ENCODE peak calls at places on chromosomes 4 and X, in ten cellular contexts. V is heart left ventricle; M is Right ventricle myocardium superior; R is ascending aorta; G is ecto neural progenitor cell; P is amniotic stem cell; F is stimulated activated CD8-positive, alpha-beta memory T cell treated with anti-CD3 and anti-CD28 coated beads, Interleukin-4, amount 100 ng/mL, for 4 hours; Y is cardiac fibroblast; L is activated CD8-positive, alpha-beta T cell treated with anti-CD3 and anti-CD28 coated beads, Interleukin-2, amount 10 ng/mL, durations not matched to agents 7 days and 5 days; I is T-helper 2 cell. K is an unnamed sample.

GRCh38 chrX:48800574-48801280 is 1.1 kb upstream of the HDAC6 start:
- DNase-seq in V (no peak), M (no peak), R (no peak), G (no peak), P (no peak), F (no peak), Y (no peak), L (no peak), I (no peak), K (no peak)

GRCh38 chrX:108020631-108021030 is 24.2 kb upstream of the VSIG1 start:
- DNase-seq in V (no peak), M (no peak), R (no peak), G (no peak), P (no peak), F (no peak), Y (peak), L (peak), I (no peak), K (peak)

GRCh38 chr4:145731026-145731425 is 51.1 kb downstream of the C4orf51 start:
- DNase-seq in V (no peak), M (no peak), R (no peak), G (no peak), P (no peak), F (no peak), Y (peak), L (no peak), I (no peak), K (peak)

GRCh38 chrX:54066841-54067240 is 22.6 kb upstream of the PHF8 start:
- DNase-seq in V (no peak), M (no peak), R (no peak), G (no peak), P (no peak), F (no peak), Y (no peak), L (no peak), I (no peak), K (peak)

GRCh38 chrX:128975716-128976115 is 547.6 kb downstream of the SMARCA1 start:
- DNase-seq in V (no peak), M (no peak), R (no peak), G (peak), P (no peak), F (no peak), Y (peak), L (peak), I (no peak), K (no peak)

GRCh38 chr4:102623622-102624021 is 122.5 kb downstream of the NFKB1 start:
- DNase-seq in V (no peak), M (no peak), R (no peak), G (no peak), P (no peak), F (no peak), Y (peak), L (no peak), I (no peak), K (peak)

GRCh38 chrX:119728487-119728886 is 29.9 kb upstream of the SOWAHD start:
- DNase-seq in V (no peak), M (no peak), R (no peak), G (no peak), P (no peak), F (no peak), Y (no peak), L (no peak), I (no peak), K (no peak)

GRCh38 chrX:16992902-16993301 is 46.4 kb downstream of the REPS2 start:
- DNase-seq in V (no peak), M (no peak), R (no peak), G (no peak), P (no peak), F (no peak), Y (no peak), L (no peak), I (no peak), K (no peak)

GRCh38 chr4:25843340-25844097 is 19.3 kb downstream of the SEL1L3 start:
- DNase-seq in V (peak), M (peak), R (peak), G (no peak), P (no peak), F (no peak), Y (no peak), L (peak), I (no peak), K (peak)

GRCh38 chr4:57098945-57099344 is 11.2 kb downstream of the IGFBP7 start:
- DNase-seq in V (no peak), M (no peak), R (no peak), G (no peak), P (no peak), F (no peak), Y (peak), L (no peak), I (no peak), K (peak)

GRCh38 chr4:175453456-175453855 is 358.6 kb downstream of the GPM6A start:
- DNase-seq in V (no peak), M (no peak), R (no peak), G (no peak), P (no peak), F (no peak), Y (peak), L (no peak), I (no peak), K (no peak)

GRCh38 chrX:153598541-153599191 is at the start of gene CCNQ:
- DNase-seq in V (no peak), M (no peak), R (no peak), G (peak), P (no peak), F (no peak), Y (peak), L (peak), I (no peak), K (peak)

GRCh38 chr4:175999944-176000343 is 65.7 kb upstream of the WDR17 start:
- DNase-seq in V (no peak), M (no peak), R (no peak), G (no peak), P (no peak), F (no peak), Y (no peak), L (no peak), I (no peak), K (no peak)

GRCh38 chr4:153249199-153250154 is 45.2 kb downstream of the TRIM2 start:
- DNase-seq in V (peak), M (peak), R (peak), G (peak), P (peak), F (peak), Y (peak), L (peak), I (peak), K (peak)

GRCh38 chrX:129510331-129510730 is 13.0 kb downstream of the SMARCA1 start:
- DNase-seq in V (no peak), M (no peak), R (no peak), G (no peak), P (no peak), F (no peak), Y (no peak), L (no peak), I (no peak), K (no peak)

GRCh38 chrX:20228245-20228644 is 38.5 kb downstream of the RPS6KA3 start:
- DNase-seq in V (no peak), M (no peak), R (no peak), G (no peak), P (no peak), F (no peak), Y (no peak), L (no peak), I (no peak), K (no peak)

GRCh38 chr4:85787133-85787532 is 312.2 kb downstream of the ARHGAP24 start:
- DNase-seq in V (no peak), M (no peak), R (no peak), G (no peak), P (no peak), F (no peak), Y (peak), L (no peak), I (no peak), K (peak)

GRCh38 chr4:24881508-24882071 is 31.3 kb downstream of the CCDC149 start:
- DNase-seq in V (no peak), M (no peak), R (no peak), G (no peak), P (no peak), F (no peak), Y (no peak), L (no peak), I (no peak), K (no peak)

GRCh38 chr4:4575284-4576211 is 33.7 kb upstream of the STX18 start:
- DNase-seq in V (peak), M (peak), R (peak), G (peak), P (no peak), F (peak), Y (peak), L (peak), I (peak), K (peak)

GRCh38 chr4:156638925-156639605 is 332.5 kb downstream of the PDGFC start:
- DNase-seq in V (no peak), M (no peak), R (no peak), G (no peak), P (no peak), F (no peak), Y (peak), L (no peak), I (no peak), K (peak)

GRCh38 chrX:19576742-19577141 is 61.4 kb upstream of the MAP3K15 start:
- DNase-seq in V (no peak), M (no peak), R (no peak), G (no peak), P (no peak), F (no peak), Y (no peak), L (no peak), I (no peak), K (peak)

GRCh38 chr4:139783761-139784484 is 118.3 kb downstream of the MGST2 start:
- DNase-seq in V (no peak), M (no peak), R (no peak), G (peak), P (no peak), F (no peak), Y (no peak), L (no peak), I (no peak), K (no peak)

GRCh38 chr4:10655968-10656367 is 28.6 kb downstream of the CLNK start:
- DNase-seq in V (no peak), M (no peak), R (no peak), G (no peak), P (peak), F (no peak), Y (peak), L (no peak), I (no peak), K (peak)

GRCh38 chr4:79232555-79232954 is 93.3 kb downstream of the NAA11 start:
- DNase-seq in V (no peak), M (no peak), R (no peak), G (no peak), P (no peak), F (no peak), Y (peak), L (no peak), I (no peak), K (no peak)

GRCh38 chr4:2867758-2868491 is 24.3 kb downstream of the ADD1 start:
- DNase-seq in V (peak), M (peak), R (no peak), G (no peak), P (no peak), F (no peak), Y (peak), L (no peak), I (no peak), K (peak)

GRCh38 chr4:106601519-106601918 is 232.9 kb upstream of the GIMD1 start:
- DNase-seq in V (no peak), M (no peak), R (no peak), G (no peak), P (no peak), F (no peak), Y (no peak), L (no peak), I (no peak), K (peak)

GRCh38 chr4:137572647-137573046 is 40.4 kb upstream of the PCDH18 start:
- DNase-seq in V (no peak), M (no peak), R (no peak), G (no peak), P (no peak), F (no peak), Y (no peak), L (no peak), I (no peak), K (no peak)

GRCh38 chr4:40446785-40447184 is 111.7 kb downstream of the CHRNA9 start:
- DNase-seq in V (no peak), M (no peak), R (no peak), G (no peak), P (no peak), F (no peak), Y (no peak), L (no peak), I (no peak), K (no peak)

GRCh38 chr4:95979961-95980876 is 140.3 kb downstream of the PDHA2 start:
- DNase-seq in V (peak), M (peak), R (no peak), G (no peak), P (no peak), F (no peak), Y (no peak), L (no peak), I (no peak), K (no peak)

GRCh38 chrX:12443534-12444098 is 305.3 kb downstream of the FRMPD4 start:
- DNase-seq in V (no peak), M (no peak), R (no peak), G (no peak), P (no peak), F (no peak), Y (no peak), L (no peak), I (no peak), K (no peak)

GRCh38 chr4:40548256-40548655 is 81.4 kb downstream of the RBM47 start:
- DNase-seq in V (no peak), M (no peak), R (no peak), G (no peak), P (no peak), F (no peak), Y (no peak), L (no peak), I (no peak), K (no peak)

GRCh38 chr4:633406-633805 is 8.0 kb downstream of the PDE6B start:
- DNase-seq in V (no peak), M (peak), R (no peak), G (no peak), P (no peak), F (no peak), Y (no peak), L (no peak), I (no peak), K (no peak)

GRCh38 chrX:42096262-42096939 is 173.0 kb upstream of the CASK start:
- DNase-seq in V (peak), M (no peak), R (peak), G (no peak), P (peak), F (no peak), Y (peak), L (no peak), I (no peak), K (peak)

GRCh38 chr4:88097781-88098180 is 60.7 kb downstream of the ABCG2 start:
- DNase-seq in V (no peak), M (no peak), R (no peak), G (no peak), P (no peak), F (no peak), Y (no peak), L (no peak), I (no peak), K (no peak)

GRCh38 chr4:83285022-83285387 is 407 bp upstream of the COQ2 start:
- DNase-seq in V (no peak), M (no peak), R (peak), G (no peak), P (no peak), F (no peak), Y (peak), L (peak), I (no peak), K (peak)